ENCODE peak calls at places on chromosome 20, in six cellular contexts. F, T, A, V, X and L are unnamed samples.
A peak's percentile ranks its signal among the peaks of the same experiment; 100 is the strongest.

GRCh38 chr20:1946762-1947534 is 46.9 kb downstream of the PDYN start:
- DNase-seq in F (peak; percentile 70), T (no peak), A (no peak), V (no peak), X (peak; percentile 74), L (no peak)

GRCh38 chr20:45080867-45081616 is 19.9 kb downstream of the KCNS1 start:
- DNase-seq in F (peak; percentile 63), T (peak; percentile 13), A (no peak), V (no peak), X (no peak), L (no peak)

GRCh38 chr20:62197321-62197720 is 14.5 kb downstream of the MTG2 start:
- DNase-seq in F (no peak), T (no peak), A (no peak), V (no peak), X (no peak), L (no peak)

GRCh38 chr20:1802385-1803215 is 92.6 kb upstream of the SIRPA start:
- DNase-seq in F (peak; percentile 67), T (peak; percentile 8), A (no peak), V (peak; percentile 62), X (no peak), L (peak; percentile 53)

GRCh38 chr20:5073154-5074049 is 46.4 kb downstream of the PCNA start:
- DNase-seq in F (peak; percentile 87), T (peak; percentile 16), A (no peak), V (no peak), X (no peak), L (no peak)

GRCh38 chr20:62367136-62367482 is at the start of gene LAMA5:
- DNase-seq in F (peak; percentile 55), T (peak; percentile 73), A (no peak), V (peak; percentile 85), X (no peak), L (peak; percentile 84)

GRCh38 chr20:38452880-38453624 is 17.9 kb upstream of the SNHG17 start:
- DNase-seq in F (no peak), T (peak; percentile 93), A (no peak), V (no peak), X (no peak), L (no peak)

GRCh38 chr20:63053430-63054102 is 46.8 kb upstream of the BHLHE23 start:
- DNase-seq in F (no peak), T (no peak), A (no peak), V (no peak), X (no peak), L (no peak)

GRCh38 chr20:38420232-38421085 is 14.7 kb downstream of the SNHG17 start:
- DNase-seq in F (no peak), T (no peak), A (no peak), V (no peak), X (no peak), L (no peak)

GRCh38 chr20:48986899-48987298 is 59.2 kb upstream of the CSE1L start:
- DNase-seq in F (peak; percentile 49), T (peak; percentile 17), A (no peak), V (no peak), X (no peak), L (no peak)

GRCh38 chr20:39291301-39291700 is 329.2 kb downstream of the DHX35 start:
- DNase-seq in F (no peak), T (no peak), A (no peak), V (no peak), X (no peak), L (no peak)

GRCh38 chr20:10963717-10964266 is 290.0 kb upstream of the JAG1 start:
- DNase-seq in F (no peak), T (no peak), A (no peak), V (no peak), X (no peak), L (no peak)

GRCh38 chr20:62590301-62591121 is 51.8 kb upstream of the SLCO4A1 start:
- DNase-seq in F (no peak), T (no peak), A (no peak), V (no peak), X (no peak), L (no peak)

GRCh38 chr20:51886891-51887608 is 84.7 kb upstream of the SALL4 start:
- DNase-seq in F (no peak), T (no peak), A (no peak), V (no peak), X (no peak), L (no peak)

GRCh38 chr20:38145094-38146075 is 19.7 kb downstream of the TGM2 start:
- DNase-seq in F (peak; percentile 45), T (no peak), A (no peak), V (no peak), X (no peak), L (no peak)

GRCh38 chr20:31712564-31713311 is 9.9 kb downstream of the BCL2L1 start:
- DNase-seq in F (peak; percentile 95), T (peak; percentile 43), A (no peak), V (no peak), X (peak; percentile 86), L (no peak)

GRCh38 chr20:10902174-10902573 is 228.4 kb upstream of the JAG1 start:
- DNase-seq in F (no peak), T (no peak), A (no peak), V (no peak), X (no peak), L (no peak)

GRCh38 chr20:44394520-44395182 is 39.2 kb downstream of the HNF4A start:
- DNase-seq in F (peak; percentile 100), T (peak; percentile 79), A (no peak), V (no peak), X (no peak), L (no peak)

GRCh38 chr20:10492065-10492464 is 57.0 kb downstream of the SLX4IP start:
- DNase-seq in F (no peak), T (no peak), A (no peak), V (no peak), X (no peak), L (no peak)

GRCh38 chr20:9458075-9458818 is 56.1 kb upstream of the LAMP5 start:
- DNase-seq in F (peak; percentile 59), T (peak; percentile 15), A (peak; percentile 34), V (no peak), X (no peak), L (no peak)

GRCh38 chr20:20237093-20237959 is 130.6 kb upstream of the INSM1 start:
- DNase-seq in F (peak; percentile 55), T (peak; percentile 35), A (no peak), V (peak; percentile 54), X (no peak), L (peak; percentile 32)

DNA sequence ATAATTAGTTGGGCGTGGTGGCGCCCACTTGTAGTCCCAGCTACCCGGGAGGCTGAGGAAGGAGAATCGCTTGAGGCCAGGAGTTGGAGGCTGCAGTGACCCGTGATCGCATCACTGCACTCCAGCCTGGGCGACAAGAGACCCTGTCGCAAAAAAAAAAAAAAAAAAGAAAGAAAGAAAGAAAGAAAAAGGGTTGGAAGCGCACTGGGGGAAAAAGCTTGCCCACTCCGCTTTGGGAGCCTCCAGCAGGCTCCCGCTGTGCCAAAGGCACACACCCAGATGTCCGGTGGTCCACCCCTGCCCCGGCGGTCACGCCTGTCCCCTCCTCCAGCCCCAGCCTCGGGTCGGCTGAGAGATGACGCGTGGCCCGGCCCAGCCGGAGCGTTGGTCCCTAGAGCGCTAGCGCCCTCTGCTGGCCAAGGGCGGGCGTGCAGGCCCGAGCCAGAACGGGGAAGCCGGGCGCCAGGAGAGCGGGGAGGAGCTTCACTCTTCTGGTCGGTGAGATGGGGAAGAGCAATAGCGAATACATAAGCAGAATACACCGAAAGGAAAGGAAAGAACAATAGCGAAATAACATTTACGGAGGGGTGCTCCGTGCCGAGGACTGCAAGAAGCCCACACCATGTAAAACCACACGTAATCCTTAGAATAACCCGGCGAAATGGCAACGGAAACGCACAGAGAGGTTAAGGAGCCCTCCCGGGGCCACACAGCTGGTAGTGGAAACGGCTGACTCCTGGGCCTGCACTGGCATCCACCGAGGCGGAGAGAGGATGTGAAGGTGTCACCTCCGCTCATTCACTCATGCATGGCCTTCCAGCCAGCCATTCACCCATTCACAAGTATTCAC is 41.7 kb downstream of the UBE2V1 start:
- DNase-seq in F (peak; percentile 83), T (peak; percentile 94), A (no peak), V (peak; percentile 96), X (peak; percentile 43), L (peak; percentile 97)
- TF ChIP-seq POLR2A in F (no peak), T (peak; percentile 38), A (no peak), V (no peak), X (no peak), L (no peak)

GRCh38 chr20:59120491-59120890 is 43.1 kb upstream of the ZNF831 start:
- DNase-seq in F (no peak), T (no peak), A (no peak), V (no peak), X (no peak), L (no peak)
- TF ChIP-seq TAF1 in F (no peak), T (no peak), A (no peak), V (no peak), X (no peak), L (no peak)

GRCh38 chr20:47296950-47297349 is 59.5 kb downstream of the ZMYND8 start:
- DNase-seq in F (no peak), T (peak; percentile 41), A (no peak), V (no peak), X (no peak), L (no peak)

GRCh38 chr20:47295921-47296426 is 60.5 kb downstream of the ZMYND8 start:
- DNase-seq in F (no peak), T (no peak), A (no peak), V (no peak), X (no peak), L (no peak)

GRCh38 chr20:47300071-47300470 is 56.4 kb downstream of the ZMYND8 start:
- DNase-seq in F (no peak), T (no peak), A (no peak), V (no peak), X (no peak), L (no peak)

GRCh38 chr20:47298624-47299023 is 57.9 kb downstream of the ZMYND8 start:
- DNase-seq in F (no peak), T (no peak), A (no peak), V (no peak), X (no peak), L (no peak)

DNA sequence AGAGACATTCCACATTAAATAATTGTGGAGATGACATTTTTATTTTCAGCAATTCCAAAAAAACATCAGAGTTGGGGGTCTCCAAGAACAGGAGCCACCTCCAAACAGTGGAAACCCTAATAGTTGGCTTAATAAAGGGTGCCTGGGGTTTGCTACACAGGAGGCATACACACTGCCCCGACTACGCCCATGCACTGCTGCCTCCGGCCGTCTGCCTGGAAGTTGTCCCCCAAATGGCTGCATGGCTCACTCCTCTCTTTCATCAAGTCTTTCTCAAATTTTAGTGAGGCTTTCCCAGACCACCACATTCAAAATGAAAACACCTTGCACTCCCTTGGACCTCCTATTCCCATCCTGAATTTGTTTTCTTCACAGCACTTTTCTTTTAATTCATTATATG is 58.8 kb downstream of the ZMYND8 start:
- DNase-seq in F (no peak), T (no peak), A (no peak), V (no peak), X (no peak), L (no peak)
- TF ChIP-seq POLR2AphosphoS5 in F (no peak), T (no peak), A (no peak), V (no peak), X (no peak), L (no peak)

DNA sequence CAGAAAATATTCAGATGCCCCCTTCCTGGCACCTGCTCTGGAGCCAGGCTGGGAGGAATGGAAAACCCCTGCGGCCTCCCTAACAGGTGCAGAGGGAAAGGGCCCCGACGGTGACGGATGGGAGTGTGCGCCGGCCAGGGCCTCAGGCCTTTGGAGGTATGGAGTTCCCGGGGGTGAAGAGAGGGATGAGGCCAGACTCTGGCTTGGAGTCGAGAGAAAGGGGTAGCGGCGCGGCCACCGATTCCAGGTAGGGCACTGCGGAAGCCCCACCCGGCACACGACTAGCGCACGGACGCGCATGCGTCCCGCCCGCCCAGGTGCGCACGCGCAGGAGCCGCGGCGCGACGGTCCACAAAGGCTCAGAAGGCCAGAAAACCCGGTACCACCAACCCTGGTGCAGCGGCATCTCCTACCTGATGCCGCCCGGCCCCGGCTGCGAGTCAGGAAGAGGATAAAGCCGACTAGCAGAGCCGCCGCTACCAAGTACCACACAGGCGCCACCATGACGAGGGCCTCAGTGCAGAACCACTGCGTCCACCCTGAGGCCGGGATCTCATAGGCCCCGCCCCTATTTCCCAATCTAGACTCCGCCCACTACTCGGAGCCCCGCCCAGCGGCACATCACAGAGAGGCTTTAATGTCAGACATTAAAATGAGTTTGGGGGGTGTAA is at the start of gene DDRGK1:
- DNase-seq in F (peak; percentile 85), T (peak; percentile 85), A (peak; percentile 65), V (peak; percentile 91), X (no peak), L (peak; percentile 91)
- TF ChIP-seq POLR2A in F (peak; percentile 96), T (peak; percentile 89), A (peak; percentile 87), V (peak; percentile 66), X (peak; percentile 88), L (peak; percentile 77)